ENCODE peak calls at places on chromosome 5, in seven cellular contexts. One of them, this sample, is unnamed.
A peak's percentile ranks its signal among the peaks of the same experiment; 100 is the strongest.

GRCh38 chr5:77437194-77437593 is 54.9 kb downstream of the WDR41 start:
- DNase-seq in stomach: no peak
- DNase-seq in pancreas: no peak
- DNase-seq in T-helper 2 cell: peak; percentile 28
- DNase-seq in glutamatergic neuron: peak; percentile 27
- DNase-seq in NCI-H1417 treated with DMSO at 0.1 percent for 48 hours: no peak
- DNase-seq in transverse colon: no peak
- DNase-seq in this sample: no peak

GRCh38 chr5:27083763-27084420 is 45.5 kb upstream of the CDH9 start:
- DNase-seq in T-helper 2 cell: no peak
- DNase-seq in transverse colon: no peak
- DNase-seq in glutamatergic neuron: no peak
- DNase-seq in NCI-H1417 treated with DMSO at 0.1 percent for 48 hours: no peak
- DNase-seq in pancreas: no peak
- DNase-seq in stomach: no peak
- DNase-seq in this sample: no peak

GRCh38 chr5:34991486-34992238 is 56.1 kb downstream of the AGXT2 start:
- DNase-seq in glutamatergic neuron: no peak
- DNase-seq in pancreas: no peak
- DNase-seq in transverse colon: no peak
- DNase-seq in stomach: no peak
- DNase-seq in NCI-H1417 treated with DMSO at 0.1 percent for 48 hours: no peak
- DNase-seq in T-helper 2 cell: no peak
- DNase-seq in this sample: no peak

GRCh38 chr5:9775339-9775738 is 145.2 kb upstream of the TAS2R1 start:
- DNase-seq in transverse colon: no peak
- DNase-seq in NCI-H1417 treated with DMSO at 0.1 percent for 48 hours: no peak
- DNase-seq in stomach: no peak
- DNase-seq in pancreas: no peak
- DNase-seq in glutamatergic neuron: no peak
- DNase-seq in T-helper 2 cell: no peak
- DNase-seq in this sample: no peak

GRCh38 chr5:6359941-6360683 is 18.2 kb downstream of the MED10 start:
- DNase-seq in NCI-H1417 treated with DMSO at 0.1 percent for 48 hours: no peak
- DNase-seq in stomach: no peak
- DNase-seq in glutamatergic neuron: peak; percentile 38
- DNase-seq in pancreas: no peak
- DNase-seq in T-helper 2 cell: peak; percentile 78
- DNase-seq in transverse colon: no peak
- DNase-seq in this sample: no peak

GRCh38 chr5:10324519-10325370 is 17.0 kb upstream of the CMBL start:
- DNase-seq in pancreas: no peak
- DNase-seq in stomach: no peak
- DNase-seq in glutamatergic neuron: no peak
- DNase-seq in transverse colon: no peak
- DNase-seq in NCI-H1417 treated with DMSO at 0.1 percent for 48 hours: no peak
- DNase-seq in T-helper 2 cell: no peak
- DNase-seq in this sample: no peak

GRCh38 chr5:25662610-25663009 is 1017.8 kb upstream of the CDH10 start:
- DNase-seq in pancreas: no peak
- DNase-seq in T-helper 2 cell: no peak
- DNase-seq in stomach: no peak
- DNase-seq in transverse colon: no peak
- DNase-seq in NCI-H1417 treated with DMSO at 0.1 percent for 48 hours: no peak
- DNase-seq in glutamatergic neuron: no peak
- DNase-seq in this sample: no peak

GRCh38 chr5:125719681-125720676 is 703.2 kb upstream of the GRAMD2B start:
- DNase-seq in pancreas: peak; percentile 49
- DNase-seq in stomach: peak; percentile 32
- DNase-seq in NCI-H1417 treated with DMSO at 0.1 percent for 48 hours: peak; percentile 76
- DNase-seq in transverse colon: no peak
- DNase-seq in glutamatergic neuron: no peak
- DNase-seq in T-helper 2 cell: no peak
- DNase-seq in this sample: no peak

GRCh38 chr5:59554501-59554900 is 339.0 kb downstream of the PDE4D start:
- DNase-seq in stomach: no peak
- DNase-seq in transverse colon: no peak
- DNase-seq in pancreas: no peak
- DNase-seq in T-helper 2 cell: no peak
- DNase-seq in NCI-H1417 treated with DMSO at 0.1 percent for 48 hours: no peak
- DNase-seq in glutamatergic neuron: no peak
- DNase-seq in this sample: no peak